ENCODE peak calls at places on chromosomes 1 and 21, in seven cellular contexts. P, C, J, U, V, Y and K are unnamed samples.

GRCh38 chr1:233614173-233614742 is 352 bp downstream of the KCNK1 start:
- DNase-seq in C (peak), Y (peak), V (peak), P (peak), J (peak), U (peak), K (peak)

GRCh38 chr21:18522181-18522771 is 118.7 kb upstream of the TMPRSS15 start:
- DNase-seq in V (no peak), C (peak), U (no peak), P (no peak), Y (no peak), J (peak), K (no peak)

GRCh38 chr1:206725053-206725963 is 40.6 kb downstream of the MAPKAPK2 start:
- DNase-seq in J (peak), P (no peak), C (peak), U (peak), Y (no peak), V (peak), K (peak)

GRCh38 chr1:77446841-77447555 is 165.2 kb downstream of the AK5 start:
- DNase-seq in Y (no peak), J (no peak), V (no peak), P (no peak), U (no peak), C (no peak), K (no peak)

GRCh38 chr1:14413809-14414208 is 184.7 kb upstream of the KAZN start:
- DNase-seq in J (no peak), V (no peak), C (no peak), P (no peak), U (no peak), Y (no peak), K (no peak)

GRCh38 chr1:153633161-153633746 is 612 bp upstream of the CHTOP start:
- DNase-seq in C (no peak), V (no peak), U (no peak), J (no peak), P (no peak), Y (no peak), K (peak)

GRCh38 chr1:153922076-153922837 is 515 bp downstream of the GATAD2B start:
- DNase-seq in J (peak), C (peak), U (no peak), V (peak), P (peak), Y (peak), K (no peak)

GRCh38 chr21:41726970-41727783 is 39.7 kb downstream of the RIPK4 start:
- DNase-seq in P (no peak), J (peak), Y (peak), U (no peak), V (peak), C (peak), K (peak)

GRCh38 chr1:65772607-65773006 is 20.1 kb upstream of the PDE4B start:
- DNase-seq in U (no peak), Y (no peak), C (no peak), J (no peak), V (no peak), P (no peak), K (no peak)

GRCh38 chr21:34991366-34991967 is 57.6 kb downstream of the RUNX1 start:
- DNase-seq in P (no peak), Y (no peak), J (no peak), U (no peak), V (no peak), C (no peak), K (no peak)